ENCODE peak calls at places on chromosome X, in ten cellular contexts. K is colonic mucosa, C is astrocyte, L is neural crest cell, H is tibial artery, W is stomach, F is OCI-LY7, M is D721Med, E is neural progenitor cell, G is endothelial cell. Z is an unnamed sample.

GRCh38 chrX:10015711-10016515 is 48.8 kb downstream of the CLDN34 start:
- DNase-seq in W (no peak), H (no peak), M (no peak), G (peak), C (no peak), K (peak), F (peak), E (peak), L (peak), Z (no peak)

GRCh38 chrX:129649268-129650182 is 5.2 kb downstream of the APLN start:
- DNase-seq in L (no peak), M (no peak), W (peak), E (no peak), G (no peak), F (no peak), K (no peak), H (no peak), C (peak), Z (no peak)

GRCh38 chrX:155966876-155967275 is 30.6 kb upstream of the IL9R start:
- DNase-seq in H (no peak), W (no peak), L (peak), F (peak), C (no peak), G (no peak), K (no peak), M (peak), E (peak), Z (peak)

GRCh38 chrX:65932173-65933084 is 107.5 kb downstream of the VSIG4 start:
- DNase-seq in L (peak), M (no peak), F (peak), E (peak), W (no peak), G (no peak), H (no peak), K (peak), C (no peak), Z (peak)

GRCh38 chrX:150202641-150203248 is 160.4 kb upstream of the MAMLD1 start:
- DNase-seq in K (no peak), L (no peak), H (peak), G (no peak), E (no peak), M (no peak), W (no peak), C (no peak), F (no peak), Z (peak)

GRCh38 chrX:13109811-13110210 is 65.4 kb upstream of the FAM9C start:
- DNase-seq in F (no peak), M (no peak), H (no peak), C (peak), G (no peak), L (no peak), E (no peak), K (no peak), W (no peak), Z (no peak)

GRCh38 chrX:16348286-16348685 is 181.0 kb downstream of the MAGEB17 start:
- DNase-seq in E (no peak), M (no peak), H (no peak), C (no peak), K (no peak), W (no peak), G (no peak), L (no peak), F (no peak), Z (no peak)

GRCh38 chrX:153882557-153882956 is 3.4 kb downstream of the L1CAM start:
- DNase-seq in W (no peak), H (no peak), F (no peak), E (no peak), L (no peak), M (no peak), C (no peak), K (no peak), G (no peak), Z (no peak)

GRCh38 chrX:70494441-70494840 is 49.8 kb downstream of the DLG3 start:
- DNase-seq in H (no peak), L (no peak), F (no peak), K (no peak), E (no peak), W (no peak), M (no peak), G (no peak), C (no peak), Z (peak)

GRCh38 chrX:31268359-31268758 is 196.5 kb upstream of the FTHL17 start:
- DNase-seq in E (peak), M (no peak), L (no peak), G (no peak), H (no peak), F (peak), C (no peak), W (no peak), K (no peak), Z (no peak)

GRCh38 chrX:19382500-19383145 is 38.9 kb downstream of the PDHA1 start:
- DNase-seq in C (no peak), M (no peak), G (peak), K (peak), E (peak), L (peak), W (peak), F (peak), H (no peak), Z (peak)

GRCh38 chrX:38215141-38215540 is 5.5 kb downstream of the SRPX start:
- DNase-seq in H (no peak), M (no peak), K (no peak), E (no peak), G (no peak), C (peak), F (no peak), W (no peak), L (no peak), Z (no peak)

GRCh38 chrX:18674417-18674787 is 2.5 kb upstream of the RS1 start:
- DNase-seq in M (no peak), H (peak), E (peak), F (no peak), L (peak), C (no peak), K (peak), G (no peak), W (peak), Z (no peak)

GRCh38 chrX:74242050-74242449 is 61.9 kb upstream of the ZCCHC13 start:
- DNase-seq in K (no peak), M (no peak), W (no peak), H (no peak), C (peak), E (no peak), L (no peak), G (no peak), F (no peak), Z (no peak)

GRCh38 chrX:67544871-67545771 is 1.3 kb downstream of the AR start:
- DNase-seq in E (peak), G (peak), F (no peak), K (no peak), W (no peak), M (no peak), C (peak), H (no peak), L (peak), Z (peak)
- TF ChIP-seq CTCF in E (peak), G (no peak), F (no peak), K (no peak), W (no peak), M (no peak), C (no peak), H (no peak), L (no peak), Z (no peak)

GRCh38 chrX:48752498-48752897 is 9.0 kb upstream of the GLOD5 start:
- DNase-seq in C (no peak), M (no peak), W (no peak), H (no peak), K (no peak), L (no peak), F (no peak), E (no peak), G (no peak), Z (no peak)
- TF ChIP-seq CTCF in C (no peak), M (no peak), W (no peak), H (no peak), K (no peak), L (no peak), F (no peak), E (no peak), G (no peak), Z (no peak)

GRCh38 chrX:53244610-53245009 is 19.6 kb upstream of the KDM5C start:
- DNase-seq in L (no peak), G (no peak), C (no peak), F (no peak), H (no peak), E (no peak), W (no peak), K (no peak), M (no peak), Z (no peak)
- TF ChIP-seq CTCF in L (peak), G (peak), C (peak), F (peak), H (no peak), E (peak), W (no peak), K (no peak), M (no peak), Z (no peak)

DNA sequence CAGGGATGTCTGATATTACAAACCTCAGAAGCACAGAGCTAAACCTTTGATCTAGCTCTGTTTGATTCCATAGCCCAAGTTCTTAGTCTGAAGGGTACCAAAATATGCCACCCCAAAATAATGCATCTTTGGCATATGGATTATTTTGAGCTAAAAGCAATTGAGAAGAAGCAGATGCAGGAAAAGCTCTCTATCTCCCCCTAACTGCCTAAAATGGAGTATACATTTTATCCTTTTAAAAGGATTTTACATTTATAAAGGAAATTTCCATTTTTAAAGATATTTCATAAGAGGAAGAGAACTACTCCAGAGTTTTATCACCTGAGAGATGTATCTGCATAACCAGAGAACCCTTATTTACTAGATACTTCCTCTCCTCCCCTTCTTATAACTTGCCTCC is 158.7 kb downstream of the ZNF674 start:
- DNase-seq in C (no peak), G (no peak), M (no peak), W (no peak), K (no peak), H (no peak), E (no peak), L (no peak), F (peak), Z (no peak)
- TF ChIP-seq CTCF in C (peak), G (no peak), M (no peak), W (no peak), K (no peak), H (no peak), E (peak), L (peak), F (peak), Z (peak)

GRCh38 chrX:138026211-138026610 is 460.3 kb downstream of the ZIC3 start:
- DNase-seq in F (peak), W (no peak), G (no peak), L (no peak), M (no peak), K (no peak), E (no peak), C (no peak), H (no peak), Z (peak)
- TF ChIP-seq CTCF in F (peak), W (peak), G (peak), L (peak), M (peak), K (peak), E (peak), C (peak), H (no peak), Z (peak)

DNA sequence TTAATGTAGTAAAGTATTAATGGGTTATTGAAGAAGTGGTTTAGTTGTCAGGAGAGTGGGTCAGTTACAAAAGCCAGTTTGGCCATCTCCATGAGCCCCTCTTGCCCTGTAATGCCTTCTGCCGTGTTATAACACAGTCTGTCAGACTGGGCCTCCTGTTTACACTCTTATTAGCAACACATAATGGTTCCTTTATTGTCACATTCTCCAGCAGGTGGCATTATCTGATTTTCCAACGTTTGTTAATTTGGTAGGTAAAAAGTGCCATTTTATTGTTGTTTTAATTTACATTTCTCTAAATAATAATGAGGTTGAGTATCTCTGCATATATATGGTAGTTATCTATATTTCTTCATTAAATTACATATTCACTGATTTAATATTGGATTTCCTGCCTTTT is 560.8 kb downstream of the FGF13 start:
- DNase-seq in W (no peak), C (no peak), E (no peak), K (no peak), M (no peak), F (peak), L (no peak), H (no peak), G (no peak), Z (peak)
- TF ChIP-seq CTCF in W (no peak), C (no peak), E (peak), K (no peak), M (no peak), F (peak), L (peak), H (no peak), G (no peak), Z (no peak)